ENCODE peak calls at places on chromosomes 2 and 18, in four cellular contexts. F is left lung, C is upper lobe of right lung, N is NCI-H1417. B is an unnamed sample.

GRCh38 chr2:24429711-24430110 is 61.3 kb upstream of the NCOA1 start:
- DNase-seq in F (no peak), C (no peak), N (no peak), B (no peak)

GRCh38 chr18:1133541-1133940 is 228.9 kb downstream of the ADCYAP1 start:
- DNase-seq in F (no peak), C (no peak), N (no peak), B (no peak)

GRCh38 chr2:133326651-133327397 is 241.4 kb downstream of the NCKAP5 start:
- DNase-seq in F (no peak), C (no peak), N (no peak), B (no peak)

GRCh38 chr2:240460781-240461431 is 25.4 kb downstream of the GPC1 start:
- DNase-seq in F (peak), C (peak), N (no peak), B (no peak)

GRCh38 chr2:65033178-65033577 is 23.0 kb upstream of the CEP68 start:
- DNase-seq in F (no peak), C (no peak), N (peak), B (no peak)

GRCh38 chr18:63936156-63936931 is 12.8 kb upstream of the HMSD start:
- DNase-seq in F (peak), C (peak), N (peak), B (peak)

GRCh38 chr2:172671506-172671905 is 64.1 kb upstream of the RAPGEF4 start:
- DNase-seq in F (no peak), C (no peak), N (no peak), B (no peak)

GRCh38 chr18:45749918-45750689 is 26.1 kb downstream of the SLC14A1 start:
- DNase-seq in F (no peak), C (no peak), N (no peak), B (no peak)

GRCh38 chr2:169778421-169778820 is 20.2 kb upstream of the SSB start:
- DNase-seq in F (no peak), C (no peak), N (no peak), B (no peak)

GRCh38 chr2:73035899-73036778 is 35.4 kb downstream of the SFXN5 start:
- DNase-seq in F (no peak), C (no peak), N (no peak), B (no peak)

GRCh38 chr2:112110966-112111365 is 27.2 kb upstream of the FBLN7 start:
- DNase-seq in F (no peak), C (no peak), N (no peak), B (no peak)

GRCh38 chr2:162282765-162283425 is 35.6 kb downstream of the IFIH1 start:
- DNase-seq in F (no peak), C (no peak), N (no peak), B (no peak)

GRCh38 chr2:179218848-179219594 is 45.6 kb downstream of the SESTD1 start:
- DNase-seq in F (no peak), C (no peak), N (peak), B (peak)

GRCh38 chr18:2417861-2418610 is 153.3 kb downstream of the METTL4 start:
- DNase-seq in F (no peak), C (no peak), N (no peak), B (no peak)

GRCh38 chr2:28662044-28662443 is 89.6 kb upstream of the PPP1CB start:
- DNase-seq in F (no peak), C (no peak), N (no peak), B (no peak)